ENCODE peak calls at places on chromosomes 3 and 15, in four cellular contexts. L is WTC11, S is osteoblast, V is colonic mucosa. X is an unnamed sample.

GRCh38 chr3:127168271-127168670 is 24.7 kb upstream of the PRR23E start:
- DNase-seq in L (no peak), S (no peak), V (no peak), X (peak)

GRCh38 chr3:159534496-159534895 is 454.1 kb upstream of the IL12A start:
- DNase-seq in L (no peak), S (no peak), V (no peak), X (no peak)

GRCh38 chr3:159928692-159929091 is 59.9 kb upstream of the IL12A start:
- DNase-seq in L (no peak), S (peak), V (no peak), X (no peak)

GRCh38 chr15:69275104-69275670 is 23.5 kb upstream of the PAQR5 start:
- DNase-seq in L (no peak), S (no peak), V (no peak), X (no peak)

GRCh38 chr3:24296441-24297205 is 198.0 kb downstream of the THRB start:
- DNase-seq in L (no peak), S (no peak), V (no peak), X (no peak)

GRCh38 chr3:169323580-169324453 is 339.7 kb downstream of the MECOM start:
- DNase-seq in L (no peak), S (no peak), V (no peak), X (no peak)

GRCh38 chr3:143139786-143140185 is 20.2 kb downstream of the CHST2 start:
- DNase-seq in L (no peak), S (no peak), V (no peak), X (peak)

GRCh38 chr3:107994181-107994580 is 96.7 kb downstream of the CD47 start:
- DNase-seq in L (no peak), S (no peak), V (no peak), X (no peak)

GRCh38 chr3:63795438-63795837 is 23.7 kb upstream of the C3orf49 start:
- DNase-seq in L (no peak), S (peak), V (no peak), X (no peak)

GRCh38 chr3:104088738-104089137 is 1278.0 kb upstream of the ALCAM start:
- DNase-seq in L (no peak), S (no peak), V (no peak), X (no peak)

GRCh38 chr15:80996247-80996646 is 4.5 kb upstream of the TLNRD1 start:
- DNase-seq in L (no peak), S (no peak), V (no peak), X (no peak)

GRCh38 chr15:60416519-60416918 is 18.7 kb upstream of the ANXA2 start:
- DNase-seq in L (no peak), S (no peak), V (no peak), X (no peak)

GRCh38 chr3:63128380-63128779 is 149.7 kb upstream of the SYNPR start:
- DNase-seq in L (no peak), S (no peak), V (no peak), X (no peak)

GRCh38 chr3:140007081-140007480 is 72.1 kb downstream of the CLSTN2 start:
- DNase-seq in L (no peak), S (no peak), V (no peak), X (no peak)

GRCh38 chr3:8888296-8888915 is 74.9 kb downstream of the RAD18 start:
- DNase-seq in L (no peak), S (no peak), V (no peak), X (no peak)

GRCh38 chr3:114645392-114645791 is 351.6 kb downstream of the TIGIT start:
- DNase-seq in L (no peak), S (no peak), V (no peak), X (no peak)

DNA sequence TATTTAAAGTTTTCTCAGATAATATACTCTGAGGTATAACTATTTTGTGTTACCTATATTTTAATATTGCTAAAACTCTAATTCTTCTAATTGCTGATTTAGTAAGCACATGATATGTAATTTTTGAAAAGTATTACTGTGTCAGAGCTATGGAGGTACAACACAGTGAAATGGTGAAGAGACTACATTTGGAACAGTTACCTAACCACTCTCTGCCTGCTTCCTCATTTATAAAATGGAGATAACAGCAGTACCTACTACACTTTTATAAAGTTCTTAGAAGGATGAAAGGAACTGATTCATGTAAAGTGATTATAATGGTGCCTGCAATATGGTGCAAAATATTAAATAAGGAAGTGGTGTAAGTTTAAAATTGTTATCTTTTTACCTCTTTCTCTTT is 16.3 kb upstream of the NEK10 start:
- DNase-seq in L (no peak), S (no peak), V (no peak), X (no peak)
- TF ChIP-seq CTCF in L (no peak), S (no peak), V (no peak), X (no peak)

DNA sequence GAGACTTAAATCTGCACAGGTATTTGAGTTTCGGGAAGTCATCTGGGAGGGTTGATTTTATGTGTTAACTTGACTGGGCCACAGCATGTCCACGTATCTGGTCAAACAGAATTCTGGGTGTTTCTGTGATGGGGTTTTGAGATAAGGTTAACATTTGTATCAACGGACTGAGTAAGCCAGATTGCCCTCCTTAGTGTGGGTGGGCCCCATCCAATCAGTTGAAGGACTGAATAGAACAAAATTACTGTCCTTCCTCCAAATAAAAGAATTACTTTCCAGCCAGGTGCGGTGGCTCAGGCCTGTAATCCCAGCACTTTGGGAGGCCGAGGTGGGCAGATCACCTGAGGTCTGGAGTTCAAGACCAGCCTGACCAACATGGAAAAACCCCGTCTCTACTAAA is 399.3 kb downstream of the MAGI1 start:
- DNase-seq in L (no peak), S (no peak), V (no peak), X (no peak)
- TF ChIP-seq CTCF in L (no peak), S (no peak), V (no peak), X (no peak)

DNA sequence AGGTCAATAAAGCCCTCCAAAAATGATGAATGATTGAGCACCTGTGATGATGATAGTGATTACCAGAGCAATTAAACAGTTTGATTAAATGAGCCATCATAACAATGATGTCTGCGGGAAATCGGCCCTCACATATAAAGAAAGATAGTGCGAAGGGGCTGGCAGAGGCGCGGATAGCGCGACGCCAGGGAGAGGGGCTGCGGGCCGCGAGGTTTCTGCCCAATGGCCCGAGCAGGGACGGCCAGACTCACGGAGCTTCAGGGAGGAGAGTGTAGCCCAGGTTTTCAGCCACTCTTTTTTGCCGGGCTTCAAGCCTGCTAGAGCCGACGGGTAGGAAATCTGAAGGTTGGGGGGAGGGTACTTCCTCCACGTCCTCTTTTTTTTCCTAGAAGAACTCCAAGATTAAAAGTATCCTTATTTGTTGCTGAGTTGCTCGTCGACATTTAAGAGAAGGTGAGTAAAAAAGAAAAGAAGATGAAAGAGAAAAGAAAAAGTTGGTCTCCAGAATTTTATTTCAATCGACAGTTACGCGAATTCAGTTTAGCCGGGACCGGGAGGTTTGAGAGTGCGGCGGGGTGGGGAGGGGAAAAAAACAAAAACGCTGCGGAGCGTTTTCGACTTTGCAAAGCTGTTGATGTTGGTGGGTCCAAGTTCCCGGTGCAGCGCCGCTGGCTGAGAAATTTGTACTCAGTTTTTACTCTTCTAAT is 2.1 kb upstream of the MEIS2 start:
- DNase-seq in L (peak), S (peak), V (no peak), X (no peak)
- TF ChIP-seq CTCF in L (no peak), S (no peak), V (no peak), X (no peak)

GRCh38 chr15:56783156-56783856 is 50.0 kb upstream of the ZNF280D start:
- DNase-seq in L (no peak), S (no peak), V (no peak), X (no peak)
- TF ChIP-seq CTCF in L (no peak), S (no peak), V (no peak), X (no peak)

GRCh38 chr3:151085227-151085888 is at the start of gene MED12L:
- DNase-seq in L (peak), S (peak), V (peak), X (peak)
- TF ChIP-seq CTCF in L (no peak), S (no peak), V (no peak), X (no peak)

GRCh38 chr15:89971592-89971997 is 29.5 kb upstream of the ZNF710 start:
- DNase-seq in L (peak), S (peak), V (peak), X (peak)
- TF ChIP-seq CTCF in L (peak), S (peak), V (peak), X (peak)

GRCh38 chr15:84108725-84109124 is 126.8 kb upstream of the GOLGA6L4 start:
- DNase-seq in L (no peak), S (no peak), V (no peak), X (no peak)
- TF ChIP-seq CTCF in L (no peak), S (peak), V (no peak), X (no peak)